ENCODE peak calls at places on chromosome 10, in six cellular contexts. Q, N, W, S, E and R are unnamed samples.

GRCh38 chr10:31623466-31623865 is 304.4 kb downstream of the ZEB1 start:
- DNase-seq in Q (no peak), N (no peak), W (no peak), S (no peak), E (no peak), R (no peak)

GRCh38 chr10:1050145-1050544 is 1.2 kb upstream of the IDI1 start:
- DNase-seq in Q (peak), N (no peak), W (peak), S (no peak), E (no peak), R (no peak)

GRCh38 chr10:127041561-127041960 is 136.3 kb downstream of the DOCK1 start:
- DNase-seq in Q (no peak), N (no peak), W (peak), S (peak), E (no peak), R (no peak)

GRCh38 chr10:93813507-93814465 is 56.0 kb downstream of the LGI1 start:
- DNase-seq in Q (peak), N (peak), W (peak), S (peak), E (peak), R (peak)

GRCh38 chr10:84314269-84314668 is 14.1 kb upstream of the CCSER2 start:
- DNase-seq in Q (no peak), N (no peak), W (no peak), S (no peak), E (no peak), R (no peak)

GRCh38 chr10:95394161-95394880 is 103.5 kb upstream of the PDLIM1 start:
- DNase-seq in Q (no peak), N (no peak), W (peak), S (peak), E (no peak), R (peak)

GRCh38 chr10:17003151-17003550 is 126.5 kb downstream of the CUBN start:
- DNase-seq in Q (no peak), N (no peak), W (no peak), S (peak), E (no peak), R (no peak)

GRCh38 chr10:122019414-122019975 is 30.5 kb downstream of the TACC2 start:
- DNase-seq in Q (no peak), N (no peak), W (peak), S (peak), E (peak), R (peak)

GRCh38 chr10:131703941-131704340 is 196.9 kb upstream of the PPP2R2D start:
- DNase-seq in Q (no peak), N (no peak), W (no peak), S (no peak), E (peak), R (no peak)

GRCh38 chr10:93552780-93553179 is 13.7 kb upstream of the FFAR4 start:
- DNase-seq in Q (no peak), N (no peak), W (no peak), S (no peak), E (no peak), R (no peak)

GRCh38 chr10:133100706-133101463 is 13.2 kb downstream of the ADGRA1 start:
- DNase-seq in Q (peak), N (peak), W (no peak), S (peak), E (peak), R (peak)

GRCh38 chr10:71965623-71966022 is 1.4 kb downstream of the CHST3 start:
- DNase-seq in Q (no peak), N (no peak), W (no peak), S (no peak), E (no peak), R (no peak)

GRCh38 chr10:84095821-84096497 is 43.4 kb upstream of the GHITM start:
- DNase-seq in Q (no peak), N (no peak), W (peak), S (no peak), E (no peak), R (no peak)

GRCh38 chr10:3728563-3728962 is 56.4 kb downstream of the KLF6 start:
- DNase-seq in Q (no peak), N (no peak), W (no peak), S (no peak), E (no peak), R (no peak)

GRCh38 chr10:95391570-95392249 is 100.9 kb upstream of the PDLIM1 start:
- DNase-seq in Q (peak), N (no peak), W (peak), S (peak), E (no peak), R (no peak)

DNA sequence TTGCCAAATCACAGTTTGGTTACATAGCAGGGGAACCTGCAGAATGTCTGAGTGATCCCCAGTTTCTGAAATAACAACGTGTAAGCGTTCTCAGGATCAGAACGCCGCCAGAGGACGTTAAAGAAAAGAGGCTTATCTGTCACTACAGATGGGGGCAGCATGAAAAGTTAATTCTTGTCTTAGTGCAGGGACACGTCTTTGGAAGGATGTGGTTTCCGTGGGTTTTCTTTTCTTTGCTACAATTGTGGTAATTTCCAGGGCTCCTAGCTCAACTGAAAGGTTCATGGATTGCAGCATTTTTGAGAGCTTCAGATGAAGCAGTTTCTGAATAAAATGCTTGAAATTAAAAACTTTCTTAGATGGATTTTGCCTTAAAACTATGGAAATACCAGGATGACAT is 106.6 kb downstream of the PRKCQ start:
- DNase-seq in Q (no peak), N (peak), W (no peak), S (no peak), E (no peak), R (no peak)
- TF ChIP-seq CTCF in Q (no peak), N (no peak), W (no peak), S (no peak), E (no peak), R (no peak)

GRCh38 chr10:70958396-70958795 is 70.0 kb upstream of the PCBD1 start:
- DNase-seq in Q (no peak), N (no peak), W (no peak), S (no peak), E (no peak), R (no peak)

GRCh38 chr10:70954777-70955176 is 66.4 kb upstream of the PCBD1 start:
- DNase-seq in Q (no peak), N (no peak), W (no peak), S (no peak), E (no peak), R (no peak)

GRCh38 chr10:70954373-70954772 is 66.0 kb upstream of the PCBD1 start:
- DNase-seq in Q (no peak), N (no peak), W (no peak), S (no peak), E (no peak), R (no peak)

GRCh38 chr10:70952921-70953320 is 64.6 kb upstream of the PCBD1 start:
- DNase-seq in Q (no peak), N (no peak), W (no peak), S (no peak), E (no peak), R (no peak)

GRCh38 chr10:70956029-70956759 is 67.8 kb upstream of the PCBD1 start:
- DNase-seq in Q (no peak), N (peak), W (no peak), S (no peak), E (no peak), R (no peak)
- TF ChIP-seq CTCF in Q (no peak), N (peak), W (no peak), S (no peak), E (no peak), R (no peak)

DNA sequence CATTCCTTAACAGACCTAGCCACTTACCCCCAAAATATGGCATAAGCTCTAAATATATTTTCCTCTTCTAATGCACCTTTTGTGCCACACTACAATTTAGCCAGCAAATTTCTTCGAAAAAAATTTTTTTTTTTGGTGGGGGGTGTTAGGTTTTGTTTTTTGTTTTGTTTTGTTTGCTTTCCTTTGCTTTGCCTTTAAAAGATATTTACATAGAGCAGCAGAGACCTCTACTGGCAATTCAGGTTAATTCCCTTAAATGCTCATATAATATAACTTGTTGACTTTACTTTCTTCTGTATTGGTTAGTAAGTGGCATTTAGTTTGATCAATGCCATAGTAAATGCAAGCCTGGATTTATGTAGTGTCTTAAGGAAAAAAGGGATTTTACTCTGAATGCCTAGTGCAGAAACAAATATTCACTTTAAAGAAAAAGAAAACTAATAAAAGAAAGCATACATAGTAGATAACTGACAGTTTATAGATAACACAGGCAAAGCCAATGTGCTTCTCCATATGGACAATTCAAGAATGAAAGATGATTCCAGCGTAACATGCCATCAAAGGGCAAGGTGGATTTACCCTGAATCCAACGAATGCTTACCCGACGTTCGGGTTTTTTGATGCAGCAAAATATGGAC is 1250.6 kb downstream of the GATA3 start:
- DNase-seq in Q (peak), N (no peak), W (peak), S (peak), E (no peak), R (no peak)
- TF ChIP-seq CTCF in Q (peak), N (peak), W (peak), S (peak), E (no peak), R (peak)

DNA sequence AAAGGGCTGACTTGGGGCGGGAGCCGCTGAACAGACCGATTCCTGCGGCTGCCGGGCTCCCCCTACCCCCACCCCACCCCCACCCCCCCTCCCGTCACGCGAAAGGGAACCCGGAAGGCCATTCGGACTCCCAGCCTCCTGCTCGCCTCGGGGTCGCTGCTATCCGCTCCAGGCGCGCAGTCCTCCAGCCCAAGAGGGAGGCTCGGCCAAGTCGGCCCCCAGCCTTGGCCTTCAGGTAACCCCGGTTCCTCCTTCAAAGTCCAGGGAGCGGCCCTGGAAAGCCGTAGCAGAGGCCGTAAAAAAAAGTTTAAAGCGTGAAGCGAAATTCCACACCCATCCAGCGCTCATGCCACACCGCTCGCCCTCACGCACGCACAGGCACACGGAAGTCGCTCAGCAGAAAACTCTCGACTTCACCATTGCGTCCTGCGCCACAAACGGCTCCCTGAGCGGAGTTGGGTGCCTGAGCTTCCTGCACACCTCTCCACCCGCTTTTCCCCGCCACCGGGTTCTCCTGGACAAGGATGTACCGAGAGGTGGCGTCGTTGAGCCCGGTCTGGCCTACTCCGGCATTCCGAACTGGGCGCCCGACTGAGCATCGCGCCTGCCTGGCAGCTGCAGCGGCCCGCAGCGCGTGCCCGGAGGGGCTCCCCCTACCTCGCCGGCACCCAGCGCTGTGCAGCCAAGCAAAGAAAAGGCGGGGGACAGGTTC is 1.4 kb downstream of the SORCS3 start:
- DNase-seq in Q (peak), N (peak), W (peak), S (no peak), E (peak), R (no peak)
- TF ChIP-seq CTCF in Q (peak), N (peak), W (peak), S (no peak), E (no peak), R (no peak)

GRCh38 chr10:60101821-60102220 is 195.5 kb upstream of the CCDC6 start:
- DNase-seq in Q (no peak), N (no peak), W (no peak), S (no peak), E (no peak), R (no peak)
- TF ChIP-seq CTCF in Q (no peak), N (no peak), W (no peak), S (no peak), E (no peak), R (no peak)